ENCODE peak calls at places on chromosomes 16 and 17, in five cellular contexts. Y is thoracic aorta, B is ovary, M is gastrocnemius medialis, C is PC-3. D is an unnamed sample.
A peak's percentile ranks its signal among the peaks of the same experiment; 100 is the strongest.

GRCh38 chr16:68676113-68676860 is 31.2 kb downstream of the CDH3 start:
- DNase-seq in Y (no peak), B (no peak), M (no peak), C (peak; percentile 66), D (no peak)

GRCh38 chr16:51095114-51095872 is 55.8 kb downstream of the SALL1 start:
- DNase-seq in Y (no peak), B (no peak), M (no peak), C (no peak), D (no peak)

GRCh38 chr16:50304467-50305440 is 38.4 kb downstream of the ADCY7 start:
- DNase-seq in Y (no peak), B (peak; percentile 28), M (no peak), C (no peak), D (no peak)

GRCh38 chr16:12436201-12436657 is 367.5 kb downstream of the CPPED1 start:
- DNase-seq in Y (no peak), B (no peak), M (no peak), C (no peak), D (no peak)

GRCh38 chr17:4074831-4075495 is 67.9 kb downstream of the ZZEF1 start:
- DNase-seq in Y (no peak), B (no peak), M (no peak), C (peak; percentile 51), D (peak; percentile 67)

GRCh38 chr17:18059283-18059682 is 20.1 kb downstream of the GID4 start:
- DNase-seq in Y (no peak), B (no peak), M (no peak), C (peak; percentile 17), D (no peak)

GRCh38 chr16:31010943-31011342 is 505 bp upstream of the STX1B start:
- DNase-seq in Y (no peak), B (no peak), M (no peak), C (no peak), D (no peak)

GRCh38 chr17:32875904-32876413 is 965 bp downstream of the MYO1D start:
- DNase-seq in Y (no peak), B (no peak), M (no peak), C (peak; percentile 13), D (peak; percentile 14)

GRCh38 chr17:65088621-65089385 is 32.3 kb upstream of the GNA13 start:
- DNase-seq in Y (no peak), B (no peak), M (no peak), C (peak; percentile 80), D (no peak)

GRCh38 chr17:57937492-57937891 is 17.7 kb downstream of the CUEDC1 start:
- DNase-seq in Y (no peak), B (no peak), M (no peak), C (no peak), D (no peak)

GRCh38 chr16:58045096-58045495 is 19.5 kb downstream of the MMP15 start:
- DNase-seq in Y (no peak), B (no peak), M (no peak), C (no peak), D (no peak)

GRCh38 chr16:85847681-85848601 is 48.4 kb downstream of the COX4I1 start:
- DNase-seq in Y (no peak), B (no peak), M (no peak), C (no peak), D (no peak)

GRCh38 chr17:2710804-2711607 is 558 bp downstream of the CLUH start:
- DNase-seq in Y (no peak), B (no peak), M (no peak), C (peak; percentile 3), D (no peak)

GRCh38 chr17:538096-538973 is 176.3 kb downstream of the VPS53 start:
- DNase-seq in Y (no peak), B (no peak), M (no peak), C (no peak), D (peak; percentile 53)

GRCh38 chr17:83133302-83134121 is 54.1 kb downstream of the METRNL start:
- DNase-seq in Y (no peak), B (peak; percentile 24), M (no peak), C (peak; percentile 52), D (no peak)

GRCh38 chr17:38656959-38657823 is 17.6 kb downstream of the EPOP start:
- DNase-seq in Y (no peak), B (peak; percentile 25), M (no peak), C (no peak), D (no peak)

GRCh38 chr16:74477226-74477625 is 55.9 kb upstream of the CLEC18B start:
- DNase-seq in Y (no peak), B (no peak), M (no peak), C (no peak), D (no peak)

GRCh38 chr17:82117139-82118090 is 19.4 kb upstream of the FASN start:
- DNase-seq in Y (no peak), B (no peak), M (no peak), C (no peak), D (no peak)

GRCh38 chr16:27448531-27449433 is 46.8 kb downstream of the IL21R start:
- DNase-seq in Y (no peak), B (no peak), M (no peak), C (no peak), D (no peak)

GRCh38 chr16:84246679-84247077 is 6.9 kb upstream of the KCNG4 start:
- DNase-seq in Y (no peak), B (no peak), M (no peak), C (no peak), D (no peak)

GRCh38 chr16:28003923-28004322 is 59.6 kb downstream of the GSG1L start:
- DNase-seq in Y (no peak), B (no peak), M (no peak), C (no peak), D (no peak)

GRCh38 chr17:45432405-45433113 is at the start of gene ARHGAP27:
- DNase-seq in Y (no peak), B (no peak), M (no peak), C (peak; percentile 82), D (no peak)

GRCh38 chr16:281660-282249 is 1.2 kb upstream of the PDIA2 start:
- DNase-seq in Y (no peak), B (no peak), M (no peak), C (no peak), D (no peak)

GRCh38 chr16:71356051-71356740 is 2.3 kb upstream of the CALB2 start:
- DNase-seq in Y (no peak), B (no peak), M (no peak), C (no peak), D (no peak)

GRCh38 chr16:19936431-19936830 is 51.8 kb upstream of the GPRC5B start:
- DNase-seq in Y (no peak), B (no peak), M (no peak), C (no peak), D (no peak)

GRCh38 chr16:22141746-22142145 is 20.6 kb upstream of the SDR42E2 start:
- DNase-seq in Y (no peak), B (no peak), M (no peak), C (peak; percentile 30), D (peak; percentile 15)

GRCh38 chr16:66959645-66960177 is 1.4 kb upstream of the CES3 start:
- DNase-seq in Y (no peak), B (no peak), M (peak; percentile 20), C (no peak), D (no peak)

GRCh38 chr17:58525239-58525638 is 10.8 kb upstream of the MTMR4 start:
- DNase-seq in Y (peak; percentile 31), B (peak; percentile 63), M (no peak), C (no peak), D (peak; percentile 97)

DNA sequence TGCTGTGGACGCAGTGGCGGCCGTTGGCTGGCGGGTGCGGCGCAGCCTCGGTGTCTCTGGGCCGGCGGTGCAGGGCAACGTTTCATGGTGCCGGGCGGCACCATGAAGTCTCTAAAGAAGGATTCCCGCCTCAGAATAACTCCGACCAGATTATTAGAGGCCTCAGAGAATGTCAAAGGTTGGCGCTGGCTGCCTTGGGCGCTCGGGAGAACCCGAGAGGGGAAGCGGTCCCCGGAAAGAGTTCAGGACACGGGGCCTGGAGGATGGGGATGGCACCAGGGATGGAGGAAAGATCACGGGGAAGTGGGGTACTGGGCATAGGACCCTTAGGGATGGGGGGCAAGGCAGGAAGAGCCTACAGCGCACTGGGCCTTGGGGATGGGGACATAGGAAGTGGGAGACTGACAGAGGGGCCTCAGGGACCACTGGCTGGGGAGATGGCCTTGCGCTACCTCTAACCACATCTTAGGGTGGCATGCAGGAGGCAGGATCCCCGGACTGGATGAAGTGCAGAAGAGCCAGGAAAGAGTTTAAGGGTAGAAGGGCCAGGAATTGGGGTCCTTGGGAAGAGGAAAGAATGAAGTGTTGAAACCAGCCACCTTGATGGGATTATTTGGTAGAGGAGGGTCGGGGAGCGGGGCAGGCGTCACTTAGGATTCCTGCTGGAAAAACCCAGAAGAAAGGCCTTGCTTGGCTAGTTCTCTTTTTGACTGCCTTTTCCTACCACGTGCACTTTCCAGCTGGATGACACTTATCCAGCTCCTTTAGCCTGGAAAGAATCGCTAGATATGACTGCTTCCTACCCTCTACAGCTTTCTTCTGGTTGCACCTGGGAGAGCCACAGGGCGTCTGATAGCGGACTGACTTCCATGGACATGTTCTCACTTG is 578 bp downstream of the MYCBPAP start:
- DNase-seq in Y (no peak), B (no peak), M (no peak), C (no peak), D (no peak)
- H3K4me3 ChIP-seq in Y (peak overlapping the region; percentile 76), B (peak overlapping the region; percentile 61), M (peak overlapping the region; percentile 59), C (peak overlapping the region; percentile 63), D (peak overlapping the region; percentile 54)

DNA sequence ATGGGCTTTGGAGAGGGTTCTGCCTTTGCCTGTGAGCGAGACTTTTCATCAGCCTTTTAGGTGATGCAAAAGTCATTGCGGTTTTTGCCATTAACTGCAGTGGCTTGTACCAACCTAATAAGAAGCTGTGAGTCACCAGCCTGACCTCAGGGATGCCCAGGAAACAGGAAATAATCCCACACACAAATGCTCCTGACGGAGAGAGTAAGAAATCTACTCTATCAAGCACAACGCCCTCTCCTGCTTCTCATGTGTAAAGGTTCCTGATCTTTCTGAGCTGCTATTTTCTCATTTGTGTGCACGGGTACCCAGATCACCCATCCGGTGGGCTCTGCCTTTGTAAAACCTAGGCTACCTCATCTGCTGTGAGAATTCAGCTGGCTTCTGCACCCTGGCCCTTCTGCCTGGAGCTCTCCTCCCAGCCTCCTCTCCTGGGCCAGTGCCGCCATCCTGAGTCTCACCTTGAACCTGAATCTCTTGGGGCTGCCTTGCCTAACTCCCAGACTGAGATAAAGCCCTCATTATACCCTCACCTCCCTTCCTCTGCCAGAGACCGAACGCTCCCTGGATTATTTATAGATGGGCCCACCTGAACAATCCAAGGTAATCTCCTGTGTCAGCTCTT is 299.7 kb downstream of the C16orf95 start:
- DNase-seq in Y (no peak), B (no peak), M (no peak), C (peak; percentile 80), D (peak; percentile 83)
- TF ChIP-seq CTCF in Y (no peak), B (no peak), M (no peak), C (peak; percentile 63), D (peak; percentile 46)

DNA sequence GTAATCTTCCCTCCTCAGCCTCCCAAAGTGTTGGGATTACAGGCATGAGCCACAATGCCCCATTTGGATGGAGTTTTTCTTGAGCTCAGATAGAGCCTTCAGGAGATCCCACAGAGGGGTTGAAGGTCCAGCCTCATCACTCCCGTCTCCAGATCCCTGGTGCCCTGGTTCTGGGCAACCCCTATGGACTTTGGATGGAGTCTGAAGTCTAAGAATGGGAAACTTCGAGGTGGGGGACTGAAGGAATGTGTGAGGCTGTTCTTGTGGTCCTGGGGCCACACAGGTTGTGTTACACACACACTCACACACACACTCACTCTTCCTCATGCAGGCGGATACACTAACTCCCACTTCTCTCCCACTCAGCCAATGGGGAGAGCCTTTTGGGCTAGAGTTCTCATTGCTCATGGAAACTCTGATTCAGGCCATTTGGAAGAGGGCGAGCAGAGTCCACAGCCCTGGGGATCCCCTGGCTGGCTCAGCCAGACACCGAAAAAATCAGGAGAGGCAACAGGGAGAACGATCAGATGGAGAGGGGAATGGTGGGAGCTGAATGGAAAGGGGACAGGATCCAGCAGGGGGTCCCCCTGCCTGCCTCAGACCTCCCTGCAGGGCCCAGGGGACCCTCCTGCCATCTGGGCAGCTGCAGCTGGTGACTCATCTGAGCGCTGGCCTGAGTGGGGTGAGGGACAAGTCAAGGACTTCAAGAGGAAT is 9.0 kb downstream of the IGFBP4 start:
- DNase-seq in Y (peak; percentile 44), B (peak; percentile 67), M (no peak), C (no peak), D (peak; percentile 93)
- H3K4me3 ChIP-seq in Y (no peak overlapping the region), B (no peak overlapping the region), M (no peak overlapping the region), C (no peak overlapping the region), D (no peak overlapping the region)

GRCh38 chr17:39916918-39917317 is 1.5 kb downstream of the GSDMB start:
- DNase-seq in Y (no peak), B (no peak), M (no peak), C (no peak), D (no peak)
- TF ChIP-seq CTCF in Y (no peak), B (no peak), M (no peak), C (peak; percentile 30), D (peak; percentile 6)